ENCODE peak calls at places on chromosome 18, in eight cellular contexts. Z, D, P, L, W, M, G and T are unnamed samples.

GRCh38 chr18:67010916-67011315 is 407.0 kb upstream of the CDH19 start:
- DNase-seq in Z (peak), D (peak), P (no peak), L (no peak), W (no peak), M (no peak), G (no peak), T (no peak)

GRCh38 chr18:79533591-79533990 is 137.9 kb downstream of the NFATC1 start:
- DNase-seq in Z (no peak), D (no peak), P (no peak), L (no peak), W (no peak), M (peak), G (no peak), T (no peak)

GRCh38 chr18:57794951-57795728 is 8.0 kb downstream of the ATP8B1 start:
- DNase-seq in Z (no peak), D (no peak), P (no peak), L (no peak), W (no peak), M (no peak), G (no peak), T (no peak)

GRCh38 chr18:79393626-79394401 is 1.9 kb upstream of the NFATC1 start:
- DNase-seq in Z (peak), D (peak), P (peak), L (no peak), W (peak), M (peak), G (peak), T (peak)

GRCh38 chr18:12336887-12337286 is 28.8 kb downstream of the TUBB6 start:
- DNase-seq in Z (peak), D (peak), P (no peak), L (no peak), W (no peak), M (no peak), G (peak), T (no peak)

GRCh38 chr18:3148930-3149535 is 70.7 kb downstream of the MYOM1 start:
- DNase-seq in Z (peak), D (no peak), P (no peak), L (no peak), W (no peak), M (no peak), G (no peak), T (no peak)

GRCh38 chr18:12639990-12640880 is 17.7 kb downstream of the SPIRE1 start:
- DNase-seq in Z (peak), D (peak), P (no peak), L (no peak), W (no peak), M (no peak), G (no peak), T (no peak)

GRCh38 chr18:250685-251084 is 17.2 kb downstream of the THOC1 start:
- DNase-seq in Z (peak), D (peak), P (no peak), L (no peak), W (no peak), M (no peak), G (no peak), T (no peak)

GRCh38 chr18:25399554-25399953 is 47.6 kb upstream of the ZNF521 start:
- DNase-seq in Z (peak), D (no peak), P (no peak), L (no peak), W (no peak), M (no peak), G (no peak), T (no peak)

GRCh38 chr18:79458131-79458838 is 62.6 kb downstream of the NFATC1 start:
- DNase-seq in Z (peak), D (peak), P (peak), L (peak), W (peak), M (no peak), G (peak), T (no peak)

GRCh38 chr18:13548106-13548819 is 178.1 kb downstream of the FAM210A start:
- DNase-seq in Z (no peak), D (no peak), P (no peak), L (no peak), W (no peak), M (no peak), G (no peak), T (no peak)

GRCh38 chr18:37529863-37530262 is 35.7 kb downstream of the CELF4 start:
- DNase-seq in Z (no peak), D (no peak), P (no peak), L (no peak), W (no peak), M (no peak), G (no peak), T (no peak)

GRCh38 chr18:79401494-79402208 is 5.9 kb downstream of the NFATC1 start:
- DNase-seq in Z (no peak), D (no peak), P (no peak), L (no peak), W (no peak), M (peak), G (no peak), T (no peak)

DNA sequence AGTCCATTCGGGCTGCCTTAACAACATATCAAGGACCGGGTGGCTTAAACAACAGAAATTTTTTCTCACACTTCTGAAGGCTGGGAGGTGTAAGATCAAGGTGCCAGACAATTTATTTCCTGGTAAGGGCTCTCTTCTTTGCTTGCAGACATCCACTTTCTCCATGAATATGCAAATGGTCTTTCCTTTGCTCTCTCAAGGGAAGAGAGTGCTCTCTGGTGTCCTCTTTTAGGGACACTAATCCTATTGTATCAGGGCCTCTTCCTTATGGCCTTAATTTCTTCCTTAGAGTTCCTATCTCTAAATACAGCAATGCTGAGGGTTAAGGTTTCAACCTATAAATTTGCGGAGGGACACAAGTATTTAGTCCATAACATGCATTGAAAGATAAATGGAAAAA is 770.8 kb downstream of the DSC3 start:
- DNase-seq in Z (peak), D (no peak), P (no peak), L (no peak), W (no peak), M (no peak), G (no peak), T (no peak)
- TF ChIP-seq CTCF in Z (no peak), D (no peak), P (no peak), L (no peak), W (no peak), M (no peak), G (no peak), T (no peak)

GRCh38 chr18:33404244-33404873 is 36.2 kb downstream of the CCDC178 start:
- DNase-seq in Z (no peak), D (no peak), P (no peak), L (no peak), W (no peak), M (no peak), G (no peak), T (no peak)
- TF ChIP-seq CTCF in Z (peak), D (peak), P (peak), L (peak), W (peak), M (no peak), G (peak), T (no peak)

GRCh38 chr18:50341443-50341842 is 33.4 kb upstream of the SKA1 start:
- DNase-seq in Z (no peak), D (no peak), P (no peak), L (no peak), W (no peak), M (no peak), G (no peak), T (no peak)

GRCh38 chr18:50334546-50335152 is 40.2 kb upstream of the SKA1 start:
- DNase-seq in Z (no peak), D (no peak), P (no peak), L (no peak), W (no peak), M (no peak), G (no peak), T (no peak)

GRCh38 chr18:50338122-50338521 is 36.7 kb upstream of the SKA1 start:
- DNase-seq in Z (no peak), D (no peak), P (no peak), L (no peak), W (no peak), M (no peak), G (no peak), T (no peak)

GRCh38 chr18:50338676-50339075 is 36.2 kb upstream of the SKA1 start:
- DNase-seq in Z (no peak), D (no peak), P (no peak), L (no peak), W (no peak), M (no peak), G (no peak), T (no peak)

GRCh38 chr18:50340078-50340477 is 34.8 kb upstream of the SKA1 start:
- DNase-seq in Z (no peak), D (no peak), P (no peak), L (no peak), W (no peak), M (no peak), G (no peak), T (no peak)
- TF ChIP-seq CTCF in Z (no peak), D (no peak), P (no peak), L (no peak), W (no peak), M (no peak), G (no peak), T (no peak)

DNA sequence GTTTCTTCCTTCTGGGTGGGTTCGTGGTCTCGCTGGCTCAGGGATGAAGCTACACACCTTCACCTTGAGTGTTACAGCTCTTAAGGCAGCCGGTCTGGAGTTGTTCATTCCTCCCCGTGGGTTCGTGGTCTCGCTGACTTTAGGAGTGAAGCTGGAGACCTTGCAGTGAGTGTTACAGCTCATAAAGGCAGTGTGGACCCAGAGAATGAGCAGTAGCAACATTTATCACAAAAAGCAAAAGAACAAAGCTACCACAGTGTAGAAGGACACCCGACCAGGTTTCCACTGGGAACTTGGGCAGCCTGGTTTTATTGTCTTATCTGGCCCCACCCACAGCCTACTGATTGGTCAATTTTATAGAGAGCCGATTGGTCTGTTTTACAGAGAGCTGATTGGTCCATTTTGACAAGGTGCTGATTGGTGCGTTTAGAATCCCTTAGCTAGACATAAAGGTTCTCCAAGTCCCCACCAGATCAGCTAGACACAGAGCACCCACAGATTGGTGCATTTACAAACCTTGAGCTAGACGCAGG is 20.2 kb upstream of the ROCK1 start:
- DNase-seq in Z (no peak), D (no peak), P (no peak), L (no peak), W (no peak), M (no peak), G (no peak), T (no peak)
- TF ChIP-seq CTCF in Z (no peak), D (no peak), P (no peak), L (no peak), W (no peak), M (no peak), G (no peak), T (no peak)

DNA sequence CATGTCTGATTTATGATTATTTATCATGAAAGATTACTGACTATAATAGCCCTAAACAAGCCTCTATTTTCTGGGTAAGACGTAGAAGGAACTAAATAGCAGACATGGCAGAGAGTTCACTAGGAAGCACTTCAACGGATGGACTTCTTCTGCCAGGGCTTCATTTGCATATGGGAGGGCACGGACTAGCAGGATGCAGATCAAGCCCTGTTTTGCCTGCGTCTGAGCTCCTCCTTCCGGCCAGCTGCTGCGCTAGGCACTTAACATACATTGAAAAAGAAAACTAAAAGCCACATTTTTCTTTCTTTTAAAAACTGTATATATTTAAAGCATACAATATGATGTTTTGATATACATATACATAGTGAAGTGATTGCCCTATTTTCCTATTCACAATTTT is 340.0 kb upstream of the MEX3C start:
- DNase-seq in Z (peak), D (no peak), P (peak), L (no peak), W (peak), M (no peak), G (no peak), T (no peak)
- TF ChIP-seq CTCF in Z (peak), D (peak), P (peak), L (peak), W (peak), M (no peak), G (no peak), T (no peak)

DNA sequence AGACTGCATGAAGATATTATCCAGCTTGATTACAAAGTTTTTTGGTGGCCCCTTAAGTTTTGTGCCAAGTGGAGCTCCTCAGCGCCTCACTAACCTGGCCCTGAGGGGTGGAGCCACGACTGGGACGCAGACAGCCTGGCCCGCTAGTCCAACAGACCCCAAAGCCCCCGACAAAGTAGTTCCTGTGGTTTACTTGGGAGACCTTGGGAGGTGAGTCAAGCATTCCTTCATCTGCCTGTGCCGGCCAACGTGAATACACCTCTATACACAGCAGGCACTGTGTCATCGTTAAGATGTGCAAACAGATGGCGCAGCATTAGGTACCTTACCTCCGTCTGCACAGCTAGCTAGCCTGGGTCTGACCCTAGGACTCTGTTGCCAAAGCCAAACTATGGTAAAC is 55.0 kb upstream of the LAMA1 start:
- DNase-seq in Z (peak), D (no peak), P (no peak), L (no peak), W (no peak), M (no peak), G (no peak), T (no peak)
- TF ChIP-seq CTCF in Z (no peak), D (no peak), P (no peak), L (no peak), W (no peak), M (no peak), G (no peak), T (no peak)